ENCODE peak calls at places on chromosomes 11 and 22, in six cellular contexts. E, G, Z, U, W and V are unnamed samples.

GRCh38 chr11:17543574-17544180 is 539 bp downstream of the USH1C start:
- DNase-seq in W (no peak), G (no peak), E (no peak), Z (no peak), U (no peak), V (no peak)

GRCh38 chr22:46584081-46584903 is 35.9 kb upstream of the GRAMD4 start:
- DNase-seq in E (peak; percentile 47), G (no peak), U (no peak), Z (peak; percentile 28), W (no peak), V (peak; percentile 31)

GRCh38 chr11:12606597-12606996 is 67.6 kb upstream of the TEAD1 start:
- DNase-seq in E (no peak), G (no peak), U (no peak), W (peak; percentile 82), Z (no peak), V (no peak)

GRCh38 chr11:19642185-19642591 is 70.4 kb upstream of the NAV2 start:
- DNase-seq in E (no peak), U (no peak), Z (no peak), W (no peak), G (no peak), V (no peak)

GRCh38 chr22:42805998-42806481 is 51.0 kb downstream of the ARFGAP3 start:
- DNase-seq in G (no peak), W (no peak), U (no peak), Z (no peak), E (no peak), V (no peak)

GRCh38 chr11:47916361-47916841 is 64.0 kb upstream of the PTPRJ start:
- DNase-seq in W (no peak), Z (peak; percentile 66), G (no peak), E (no peak), U (no peak), V (peak; percentile 87)

GRCh38 chr11:114277637-114278341 is 18.4 kb upstream of the NNMT start:
- DNase-seq in W (no peak), Z (no peak), G (no peak), U (no peak), E (no peak), V (no peak)

GRCh38 chr11:47233989-47234668 is 14.5 kb downstream of the ACP2 start:
- DNase-seq in G (no peak), Z (no peak), W (no peak), U (peak; percentile 11), E (peak; percentile 29), V (peak; percentile 78)

GRCh38 chr11:93694586-93694985 is 33.1 kb downstream of the CEP295 start:
- DNase-seq in Z (no peak), U (no peak), G (no peak), W (no peak), E (no peak), V (no peak)

GRCh38 chr11:67405688-67406339 is 1.9 kb downstream of the TBC1D10C start:
- DNase-seq in W (no peak), G (no peak), E (no peak), U (no peak), Z (no peak), V (no peak)